ENCODE peak calls at places on chromosomes 7 and 10, in eight cellular contexts. One of them, this sample, is unnamed.

GRCh38 chr10:5321273-5321672 is 43.5 kb upstream of the UCN3 start:
- DNase-seq in sigmoid colon: no peak
- DNase-seq in transverse colon: no peak
- DNase-seq in right lobe of liver: no peak
- DNase-seq in A549: no peak
- DNase-seq in ovary: no peak
- DNase-seq in IMR-90: no peak
- DNase-seq in Peyer's patch: no peak
- DNase-seq in this sample: no peak

GRCh38 chr10:11113156-11113555 is 95.5 kb downstream of the CELF2 start:
- DNase-seq in sigmoid colon: no peak
- DNase-seq in transverse colon: no peak
- DNase-seq in right lobe of liver: no peak
- DNase-seq in A549: no peak
- DNase-seq in ovary: no peak
- DNase-seq in IMR-90: no peak
- DNase-seq in Peyer's patch: no peak
- DNase-seq in this sample: no peak

GRCh38 chr10:16945566-16945965 is 128.3 kb upstream of the RSU1 start:
- DNase-seq in sigmoid colon: no peak
- DNase-seq in transverse colon: no peak
- DNase-seq in right lobe of liver: no peak
- DNase-seq in A549: no peak
- DNase-seq in ovary: no peak
- DNase-seq in IMR-90: no peak
- DNase-seq in Peyer's patch: no peak
- DNase-seq in this sample: no peak

GRCh38 chr10:89404082-89404481 is 10.3 kb upstream of the IFIT5 start:
- DNase-seq in sigmoid colon: no peak
- DNase-seq in transverse colon: no peak
- DNase-seq in right lobe of liver: peak; percentile 51
- DNase-seq in A549: no peak
- DNase-seq in ovary: no peak
- DNase-seq in IMR-90: peak; percentile 12
- DNase-seq in Peyer's patch: no peak
- DNase-seq in this sample: no peak

GRCh38 chr7:25726180-25726579 is 425.8 kb upstream of the NFE2L3 start:
- DNase-seq in sigmoid colon: no peak
- DNase-seq in transverse colon: no peak
- DNase-seq in right lobe of liver: no peak
- DNase-seq in A549: no peak
- DNase-seq in ovary: no peak
- DNase-seq in IMR-90: no peak
- DNase-seq in Peyer's patch: no peak
- DNase-seq in this sample: no peak

GRCh38 chr10:126092806-126093205 is 196.4 kb downstream of the FANK1 start:
- DNase-seq in sigmoid colon: no peak
- DNase-seq in transverse colon: no peak
- DNase-seq in right lobe of liver: no peak
- DNase-seq in A549: no peak
- DNase-seq in ovary: no peak
- DNase-seq in IMR-90: peak; percentile 17
- DNase-seq in Peyer's patch: no peak
- DNase-seq in this sample: no peak

GRCh38 chr7:130266258-130266960 is at the start of gene CPA2:
- DNase-seq in sigmoid colon: no peak
- DNase-seq in transverse colon: no peak
- DNase-seq in right lobe of liver: no peak
- DNase-seq in A549: no peak
- DNase-seq in ovary: no peak
- DNase-seq in IMR-90: no peak
- DNase-seq in Peyer's patch: no peak
- DNase-seq in this sample: no peak

GRCh38 chr10:93106631-93107072 is 33.0 kb downstream of the CYP26A1 start:
- DNase-seq in sigmoid colon: no peak
- DNase-seq in transverse colon: no peak
- DNase-seq in right lobe of liver: no peak
- DNase-seq in A549: peak; percentile 56
- DNase-seq in ovary: no peak
- DNase-seq in IMR-90: peak; percentile 10
- DNase-seq in Peyer's patch: no peak
- DNase-seq in this sample: no peak

GRCh38 chr7:158569858-158570239 is 17.8 kb downstream of the PTPRN2 start:
- DNase-seq in sigmoid colon: no peak
- DNase-seq in transverse colon: no peak
- DNase-seq in right lobe of liver: no peak
- DNase-seq in A549: no peak
- DNase-seq in ovary: no peak
- DNase-seq in IMR-90: no peak
- DNase-seq in Peyer's patch: no peak
- DNase-seq in this sample: no peak

GRCh38 chr10:97714401-97715258 is 1.1 kb downstream of the MARVELD1 start:
- DNase-seq in sigmoid colon: peak; percentile 94
- DNase-seq in transverse colon: peak; percentile 72
- DNase-seq in right lobe of liver: peak; percentile 51
- DNase-seq in A549: peak; percentile 53
- DNase-seq in ovary: peak; percentile 85
- DNase-seq in IMR-90: peak; percentile 71
- DNase-seq in Peyer's patch: peak; percentile 18
- DNase-seq in this sample: peak; percentile 56

GRCh38 chr10:87531908-87532622 is 27.4 kb downstream of the MINPP1 start:
- DNase-seq in sigmoid colon: peak; percentile 75
- DNase-seq in transverse colon: no peak
- DNase-seq in right lobe of liver: no peak
- DNase-seq in A549: no peak
- DNase-seq in ovary: no peak
- DNase-seq in IMR-90: peak; percentile 79
- DNase-seq in Peyer's patch: no peak
- DNase-seq in this sample: no peak

GRCh38 chr10:132696728-132697567 is 89.0 kb downstream of the NKX6-2 start:
- DNase-seq in sigmoid colon: peak; percentile 62
- DNase-seq in transverse colon: no peak
- DNase-seq in right lobe of liver: no peak
- DNase-seq in A549: no peak
- DNase-seq in ovary: no peak
- DNase-seq in IMR-90: no peak
- DNase-seq in Peyer's patch: no peak
- DNase-seq in this sample: no peak

GRCh38 chr10:15585303-15585715 is 134.4 kb downstream of the ITGA8 start:
- DNase-seq in sigmoid colon: no peak
- DNase-seq in transverse colon: peak; percentile 70
- DNase-seq in right lobe of liver: peak; percentile 46
- DNase-seq in A549: peak; percentile 59
- DNase-seq in ovary: peak; percentile 61
- DNase-seq in IMR-90: peak; percentile 19
- DNase-seq in Peyer's patch: no peak
- DNase-seq in this sample: peak; percentile 3

DNA sequence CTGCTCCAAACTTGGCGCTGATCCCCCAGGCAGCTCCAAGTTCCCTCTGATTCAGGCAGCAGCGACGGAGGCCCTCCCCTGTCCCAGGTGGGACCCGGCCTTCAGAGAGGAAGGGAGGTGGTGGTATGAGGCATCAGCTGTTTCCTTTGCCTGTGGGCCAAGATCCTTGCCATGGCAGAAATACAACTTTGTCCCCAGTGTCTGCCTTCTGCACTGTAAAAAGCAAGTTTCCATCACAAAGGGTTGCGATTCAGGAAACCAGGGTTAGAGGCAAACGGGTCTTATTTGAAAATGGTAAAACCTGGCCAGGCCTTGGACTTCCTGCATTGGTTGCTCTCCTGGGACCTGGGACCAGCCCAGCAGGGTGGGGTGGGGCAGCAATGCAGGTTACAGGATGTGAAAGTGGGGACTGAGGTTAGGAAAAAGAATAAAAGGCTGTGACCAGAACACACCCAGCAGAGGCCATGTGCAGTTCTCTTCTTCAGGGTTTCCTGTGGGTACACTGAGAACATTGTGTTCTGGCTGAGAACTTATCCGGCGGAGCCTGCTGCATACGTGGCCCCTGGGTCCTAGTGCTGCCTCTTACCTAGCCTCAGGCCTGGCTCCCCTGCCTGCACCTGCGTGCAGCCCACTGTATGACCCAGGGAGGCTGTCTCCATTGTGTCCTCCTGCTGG is 25.1 kb upstream of the DDIT4 start:
- DNase-seq in sigmoid colon: peak; percentile 95
- DNase-seq in transverse colon: peak; percentile 90
- DNase-seq in right lobe of liver: peak; percentile 55
- DNase-seq in A549: peak; percentile 60
- DNase-seq in ovary: peak; percentile 85
- DNase-seq in IMR-90: no peak
- DNase-seq in Peyer's patch: peak; percentile 94
- DNase-seq in this sample: peak; percentile 91
- TF ChIP-seq POLR2A in sigmoid colon: peak; percentile 24
- TF ChIP-seq POLR2A in transverse colon: peak; percentile 68
- TF ChIP-seq POLR2A in right lobe of liver: peak; percentile 54
- TF ChIP-seq POLR2A in A549: peak; percentile 22
- TF ChIP-seq POLR2A in ovary: peak; percentile 54
- TF ChIP-seq POLR2A in IMR-90: no peak
- TF ChIP-seq POLR2A in Peyer's patch: no peak
- TF ChIP-seq POLR2A in this sample: peak; percentile 77

GRCh38 chr10:52706347-52707070 is 66.1 kb downstream of the MBL2 start:
- DNase-seq in sigmoid colon: no peak
- DNase-seq in transverse colon: no peak
- DNase-seq in right lobe of liver: no peak
- DNase-seq in A549: no peak
- DNase-seq in ovary: no peak
- DNase-seq in IMR-90: no peak
- DNase-seq in Peyer's patch: no peak
- DNase-seq in this sample: no peak

GRCh38 chr10:52703451-52703850 is 69.1 kb downstream of the MBL2 start:
- DNase-seq in sigmoid colon: no peak
- DNase-seq in transverse colon: no peak
- DNase-seq in right lobe of liver: no peak
- DNase-seq in A549: no peak
- DNase-seq in ovary: no peak
- DNase-seq in IMR-90: no peak
- DNase-seq in Peyer's patch: no peak
- DNase-seq in this sample: no peak

GRCh38 chr10:52701647-52702046 is 70.9 kb downstream of the MBL2 start:
- DNase-seq in sigmoid colon: no peak
- DNase-seq in transverse colon: no peak
- DNase-seq in right lobe of liver: no peak
- DNase-seq in A549: no peak
- DNase-seq in ovary: no peak
- DNase-seq in IMR-90: peak; percentile 4
- DNase-seq in Peyer's patch: no peak
- DNase-seq in this sample: no peak

GRCh38 chr10:52703898-52704297 is 68.7 kb downstream of the MBL2 start:
- DNase-seq in sigmoid colon: no peak
- DNase-seq in transverse colon: no peak
- DNase-seq in right lobe of liver: no peak
- DNase-seq in A549: no peak
- DNase-seq in ovary: no peak
- DNase-seq in IMR-90: no peak
- DNase-seq in Peyer's patch: no peak
- DNase-seq in this sample: no peak
- H3K4me3 ChIP-seq in sigmoid colon: no peak overlapping the region
- H3K4me3 ChIP-seq in transverse colon: no peak overlapping the region
- H3K4me3 ChIP-seq in right lobe of liver: no peak overlapping the region
- H3K4me3 ChIP-seq in A549: no peak overlapping the region
- H3K4me3 ChIP-seq in ovary: no peak overlapping the region
- H3K4me3 ChIP-seq in IMR-90: no peak overlapping the region
- H3K4me3 ChIP-seq in Peyer's patch: no peak overlapping the region
- H3K4me3 ChIP-seq in this sample: no peak overlapping the region

GRCh38 chr10:124558339-124558685 is 96.7 kb downstream of the LHPP start:
- DNase-seq in sigmoid colon: no peak
- DNase-seq in transverse colon: no peak
- DNase-seq in right lobe of liver: no peak
- DNase-seq in A549: no peak
- DNase-seq in ovary: no peak
- DNase-seq in IMR-90: no peak
- DNase-seq in Peyer's patch: no peak
- DNase-seq in this sample: no peak
- TF ChIP-seq POLR2A in sigmoid colon: no peak
- TF ChIP-seq POLR2A in transverse colon: no peak
- TF ChIP-seq POLR2A in right lobe of liver: no peak
- TF ChIP-seq POLR2A in A549: no peak
- TF ChIP-seq POLR2A in ovary: no peak
- TF ChIP-seq POLR2A in IMR-90: no peak
- TF ChIP-seq POLR2A in Peyer's patch: no peak
- TF ChIP-seq POLR2A in this sample: no peak

GRCh38 chr10:68112837-68113236 is 3.5 kb downstream of the MYPN start:
- DNase-seq in sigmoid colon: no peak
- DNase-seq in transverse colon: no peak
- DNase-seq in right lobe of liver: no peak
- DNase-seq in A549: no peak
- DNase-seq in ovary: no peak
- DNase-seq in IMR-90: no peak
- DNase-seq in Peyer's patch: no peak
- DNase-seq in this sample: no peak
- H3K4me3 ChIP-seq in sigmoid colon: no peak overlapping the region
- H3K4me3 ChIP-seq in transverse colon: no peak overlapping the region
- H3K4me3 ChIP-seq in right lobe of liver: no peak overlapping the region
- H3K4me3 ChIP-seq in A549: no peak overlapping the region
- H3K4me3 ChIP-seq in ovary: no peak overlapping the region
- H3K4me3 ChIP-seq in IMR-90: no peak overlapping the region
- H3K4me3 ChIP-seq in Peyer's patch: no peak overlapping the region
- H3K4me3 ChIP-seq in this sample: no peak overlapping the region

GRCh38 chr7:100888988-100889760 is at the start of gene UFSP1:
- DNase-seq in sigmoid colon: peak; percentile 72
- DNase-seq in transverse colon: no peak
- DNase-seq in right lobe of liver: no peak
- DNase-seq in A549: no peak
- DNase-seq in ovary: no peak
- DNase-seq in IMR-90: no peak
- DNase-seq in Peyer's patch: no peak
- DNase-seq in this sample: no peak
- TF ChIP-seq POLR2A in sigmoid colon: no peak
- TF ChIP-seq POLR2A in transverse colon: no peak
- TF ChIP-seq POLR2A in right lobe of liver: peak; percentile 58
- TF ChIP-seq POLR2A in A549: no peak
- TF ChIP-seq POLR2A in ovary: no peak
- TF ChIP-seq POLR2A in IMR-90: peak; percentile 46
- TF ChIP-seq POLR2A in Peyer's patch: no peak
- TF ChIP-seq POLR2A in this sample: no peak